ENCODE peak calls at places on chromosomes 6 and 20, in four cellular contexts. F is NCI-H774, X is NCI-H1436, A is lower leg skin. G is an unnamed sample.

GRCh38 chr6:13527669-13528051 is 40.3 kb upstream of the GFOD1 start:
- DNase-seq in A (no peak), X (no peak), F (no peak), G (no peak)

GRCh38 chr6:169490830-169491229 is 211.0 kb downstream of the WDR27 start:
- DNase-seq in X (no peak), A (no peak), F (no peak), G (no peak)

GRCh38 chr6:8238772-8239683 is 136.7 kb upstream of the EEF1E1 start:
- DNase-seq in X (no peak), A (no peak), F (no peak), G (no peak)

GRCh38 chr6:87806635-87807034 is 104.6 kb upstream of the AKIRIN2 start:
- DNase-seq in F (peak), A (no peak), X (peak), G (peak)

GRCh38 chr6:125835221-125835744 is 44.5 kb downstream of the NCOA7 start:
- DNase-seq in F (no peak), A (no peak), X (no peak), G (no peak)

GRCh38 chr20:17807670-17808069 is 107.9 kb downstream of the BANF2 start:
- DNase-seq in A (no peak), F (no peak), X (no peak), G (peak)

GRCh38 chr20:440636-441035 is 21.7 kb downstream of the TBC1D20 start:
- DNase-seq in F (no peak), X (no peak), A (no peak), G (no peak)

GRCh38 chr6:52416629-52417151 is 3.5 kb upstream of the EFHC1 start:
- DNase-seq in A (peak), X (peak), F (peak), G (no peak)

GRCh38 chr6:25041676-25042598 is 106.2 kb upstream of the RIPOR2 start:
- DNase-seq in F (no peak), X (no peak), A (no peak), G (no peak)

GRCh38 chr6:41132254-41132653 is 21.9 kb downstream of the TREML1 start:
- DNase-seq in A (no peak), X (peak), F (no peak), G (no peak)

GRCh38 chr20:6651016-6651415 is 116.5 kb upstream of the BMP2 start:
- DNase-seq in A (peak), F (no peak), X (no peak), G (peak)